ENCODE peak calls at places on chromosomes 6 and 20, in seven cellular contexts. C is Calu3, B is heart right ventricle, M is progenitor cell of endocrine pancreas, K is choroid plexus epithelial cell, Y is HepG2, J is GM12892. L is an unnamed sample.

GRCh38 chr20:53805895-53806384 is 212.3 kb upstream of the ZNF217 start:
- DNase-seq in C (peak), B (no peak), M (no peak), K (peak), Y (no peak), J (no peak), L (no peak)

GRCh38 chr6:105137388-105137787 is 42.4 kb downstream of the POPDC3 start:
- DNase-seq in C (no peak), B (peak), M (no peak), K (peak), Y (no peak), J (no peak), L (no peak)

GRCh38 chr6:90496617-90497016 is 90.3 kb downstream of the MAP3K7 start:
- DNase-seq in C (no peak), B (no peak), M (no peak), K (no peak), Y (no peak), J (no peak), L (no peak)

GRCh38 chr20:25465398-25465797 is 57.9 kb downstream of the GINS1 start:
- DNase-seq in C (no peak), B (no peak), M (no peak), K (no peak), Y (no peak), J (no peak), L (no peak)

GRCh38 chr6:137571854-137572253 is 77.7 kb upstream of the OLIG3 start:
- DNase-seq in C (peak), B (no peak), M (no peak), K (peak), Y (peak), J (no peak), L (no peak)

GRCh38 chr20:37804584-37805566 is 98.1 kb upstream of the VSTM2L start:
- DNase-seq in C (no peak), B (no peak), M (no peak), K (peak), Y (no peak), J (peak), L (peak)

GRCh38 chr6:29005183-29005885 is at the start of gene ZNF311:
- DNase-seq in C (peak), B (no peak), M (no peak), K (peak), Y (no peak), J (no peak), L (peak)

GRCh38 chr6:11389977-11390376 is 147.6 kb upstream of the TMEM170B start:
- DNase-seq in C (no peak), B (no peak), M (no peak), K (no peak), Y (no peak), J (no peak), L (no peak)

GRCh38 chr6:23003671-23004598 is 434.6 kb downstream of the HDGFL1 start:
- DNase-seq in C (no peak), B (no peak), M (no peak), K (peak), Y (no peak), J (no peak), L (peak)

GRCh38 chr20:59006864-59007757 is at the start of gene CTSZ:
- DNase-seq in C (peak), B (peak), M (peak), K (peak), Y (no peak), J (peak), L (no peak)

GRCh38 chr6:168851460-168852103 is 402.1 kb downstream of the THBS2 start:
- DNase-seq in C (no peak), B (no peak), M (no peak), K (peak), Y (no peak), J (no peak), L (no peak)

GRCh38 chr6:11192167-11192566 is 40.3 kb downstream of the NEDD9 start:
- DNase-seq in C (no peak), B (no peak), M (no peak), K (no peak), Y (no peak), J (no peak), L (no peak)

GRCh38 chr6:47116616-47117015 is 74.5 kb upstream of the ADGRF1 start:
- DNase-seq in C (peak), B (no peak), M (no peak), K (no peak), Y (no peak), J (no peak), L (no peak)

GRCh38 chr6:134317471-134318131 is at the start of gene SGK1:
- DNase-seq in C (peak), B (no peak), M (no peak), K (peak), Y (no peak), J (no peak), L (no peak)

GRCh38 chr20:17943343-17943742 is 25.3 kb downstream of the SNX5 start:
- DNase-seq in C (no peak), B (no peak), M (no peak), K (no peak), Y (no peak), J (no peak), L (no peak)

GRCh38 chr20:62795023-62795761 is 1.1 kb upstream of the MRGBP start:
- DNase-seq in C (peak), B (peak), M (peak), K (peak), Y (peak), J (no peak), L (peak)

GRCh38 chr20:20546402-20546801 is 166.0 kb downstream of the RALGAPA2 start:
- DNase-seq in C (no peak), B (no peak), M (no peak), K (no peak), Y (no peak), J (no peak), L (no peak)

GRCh38 chr6:112618796-112619195 is 271.7 kb downstream of the RFPL4B start:
- DNase-seq in C (peak), B (no peak), M (no peak), K (peak), Y (no peak), J (no peak), L (no peak)

GRCh38 chr6:12065321-12066140 is 53.4 kb downstream of the HIVEP1 start:
- DNase-seq in C (no peak), B (no peak), M (no peak), K (no peak), Y (no peak), J (no peak), L (no peak)

GRCh38 chr6:219019-219570 is 73.2 kb upstream of the DUSP22 start:
- DNase-seq in C (no peak), B (no peak), M (no peak), K (no peak), Y (no peak), J (no peak), L (peak)

GRCh38 chr6:139763468-139764214 is 389.2 kb upstream of the CITED2 start:
- DNase-seq in C (no peak), B (no peak), M (no peak), K (peak), Y (no peak), J (no peak), L (no peak)

GRCh38 chr6:13407709-13408695 is 79.4 kb downstream of the GFOD1 start:
- DNase-seq in C (peak), B (no peak), M (no peak), K (peak), Y (peak), J (no peak), L (no peak)

GRCh38 chr20:3209946-3210317 is 634 bp downstream of the ITPA start:
- DNase-seq in C (no peak), B (no peak), M (no peak), K (peak), Y (no peak), J (no peak), L (no peak)

GRCh38 chr6:44255848-44256247 is 1.5 kb downstream of the SLC35B2 start:
- DNase-seq in C (no peak), B (no peak), M (no peak), K (no peak), Y (no peak), J (no peak), L (no peak)

GRCh38 chr20:58073945-58074920 is 154.2 kb downstream of the ANKRD60 start:
- DNase-seq in C (no peak), B (no peak), M (no peak), K (peak), Y (no peak), J (no peak), L (peak)

GRCh38 chr6:111992851-111993250 is 61.1 kb upstream of the CCN6 start:
- DNase-seq in C (no peak), B (no peak), M (no peak), K (peak), Y (no peak), J (no peak), L (no peak)

GRCh38 chr6:12472601-12473038 is 182.5 kb downstream of the EDN1 start:
- DNase-seq in C (no peak), B (peak), M (no peak), K (peak), Y (peak), J (no peak), L (peak)

GRCh38 chr20:51169813-51170212 is 146.9 kb upstream of the KCNG1 start:
- DNase-seq in C (no peak), B (no peak), M (no peak), K (no peak), Y (no peak), J (no peak), L (peak)

L was measured in lower leg skin.